ENCODE peak calls at places on chromosome 7, in five cellular contexts. V is NAMALWA, S is T-helper 17 cell, K is mesothelial cell of epicardium, J is body of pancreas. C is an unnamed sample.

GRCh38 chr7:17564678-17565209 is 266.3 kb downstream of the AHR start:
- DNase-seq in J (no peak), V (no peak), S (no peak), K (no peak), C (peak; percentile 96)

GRCh38 chr7:129764685-129765084 is 153.2 kb downstream of the NRF1 start:
- DNase-seq in S (no peak), J (no peak), K (no peak), V (no peak), C (no peak)

GRCh38 chr7:105429746-105430612 is 41.3 kb upstream of the SRPK2 start:
- DNase-seq in K (no peak), J (peak; percentile 72), V (peak; percentile 84), S (peak; percentile 33), C (peak; percentile 47)

GRCh38 chr7:105672820-105673219 is 91.5 kb upstream of the EFCAB10 start:
- DNase-seq in S (no peak), K (no peak), V (no peak), J (no peak), C (no peak)

GRCh38 chr7:97722386-97722785 is 9.5 kb upstream of the TAC1 start:
- DNase-seq in K (no peak), S (no peak), J (no peak), V (no peak), C (no peak)

GRCh38 chr7:151592868-151593486 is 73.3 kb upstream of the RHEB start:
- DNase-seq in K (no peak), S (no peak), V (no peak), J (no peak), C (peak; percentile 86)

GRCh38 chr7:42914726-42915045 is 2.8 kb upstream of the C7orf25 start:
- DNase-seq in K (no peak), J (no peak), V (no peak), S (no peak), C (no peak)

GRCh38 chr7:6160191-6160623 is 112.2 kb downstream of the CYTH3 start:
- DNase-seq in V (no peak), J (peak; percentile 37), K (no peak), S (no peak), C (peak; percentile 88)

GRCh38 chr7:95999481-95999880 is 227.1 kb downstream of the DYNC1I1 start:
- DNase-seq in S (no peak), V (no peak), J (no peak), K (no peak), C (no peak)